ENCODE peak calls at places on chromosomes 7 and 10, in ten cellular contexts. One of them, this sample, is unnamed.

GRCh38 chr10:120598377-120598776 is 141.3 kb downstream of the PLPP4 start:
- DNase-seq in IMR-90: no peak
- DNase-seq in A549: no peak
- DNase-seq in B cell: no peak
- DNase-seq in psoas muscle: no peak
- DNase-seq in lower lobe of right lung: no peak
- DNase-seq in type B pancreatic cell: no peak
- DNase-seq in nephron progenitor cell: no peak
- DNase-seq in spleen: no peak
- DNase-seq in AG04450: no peak
- DNase-seq in this sample: no peak

GRCh38 chr10:102635377-102635776 is 8.9 kb upstream of the TRIM8 start:
- DNase-seq in type B pancreatic cell: no peak
- DNase-seq in psoas muscle: no peak
- DNase-seq in A549: no peak
- DNase-seq in B cell: no peak
- DNase-seq in AG04450: no peak
- DNase-seq in lower lobe of right lung: peak
- DNase-seq in IMR-90: no peak
- DNase-seq in spleen: no peak
- DNase-seq in nephron progenitor cell: no peak
- DNase-seq in this sample: no peak

GRCh38 chr10:23496727-23497126 is 57.9 kb downstream of the OTUD1 start:
- DNase-seq in psoas muscle: no peak
- DNase-seq in lower lobe of right lung: no peak
- DNase-seq in spleen: no peak
- DNase-seq in AG04450: no peak
- DNase-seq in B cell: no peak
- DNase-seq in A549: no peak
- DNase-seq in nephron progenitor cell: no peak
- DNase-seq in type B pancreatic cell: no peak
- DNase-seq in IMR-90: no peak
- DNase-seq in this sample: no peak

GRCh38 chr7:13920053-13920697 is 69.3 kb downstream of the ETV1 start:
- DNase-seq in lower lobe of right lung: no peak
- DNase-seq in IMR-90: peak
- DNase-seq in spleen: no peak
- DNase-seq in psoas muscle: no peak
- DNase-seq in nephron progenitor cell: peak
- DNase-seq in B cell: no peak
- DNase-seq in type B pancreatic cell: no peak
- DNase-seq in AG04450: peak
- DNase-seq in A549: peak
- DNase-seq in this sample: no peak

GRCh38 chr7:27836525-27836924 is 96.6 kb downstream of the TAX1BP1 start:
- DNase-seq in psoas muscle: no peak
- DNase-seq in nephron progenitor cell: no peak
- DNase-seq in IMR-90: no peak
- DNase-seq in AG04450: no peak
- DNase-seq in A549: no peak
- DNase-seq in B cell: no peak
- DNase-seq in lower lobe of right lung: no peak
- DNase-seq in spleen: no peak
- DNase-seq in type B pancreatic cell: no peak
- DNase-seq in this sample: no peak

GRCh38 chr7:47621985-47622561 is 40.2 kb upstream of the TNS3 start:
- DNase-seq in AG04450: no peak
- DNase-seq in B cell: no peak
- DNase-seq in spleen: no peak
- DNase-seq in A549: no peak
- DNase-seq in IMR-90: no peak
- DNase-seq in lower lobe of right lung: no peak
- DNase-seq in nephron progenitor cell: no peak
- DNase-seq in psoas muscle: no peak
- DNase-seq in type B pancreatic cell: no peak
- DNase-seq in this sample: no peak

GRCh38 chr7:2760098-2760889 is 72.3 kb downstream of the AMZ1 start:
- DNase-seq in AG04450: no peak
- DNase-seq in spleen: peak
- DNase-seq in lower lobe of right lung: peak
- DNase-seq in B cell: no peak
- DNase-seq in type B pancreatic cell: no peak
- DNase-seq in nephron progenitor cell: no peak
- DNase-seq in IMR-90: peak
- DNase-seq in psoas muscle: peak
- DNase-seq in A549: peak
- DNase-seq in this sample: no peak

GRCh38 chr7:67484244-67484751 is 487.7 kb downstream of the TYW1 start:
- DNase-seq in spleen: no peak
- DNase-seq in B cell: no peak
- DNase-seq in lower lobe of right lung: no peak
- DNase-seq in IMR-90: peak
- DNase-seq in A549: peak
- DNase-seq in psoas muscle: peak
- DNase-seq in AG04450: peak
- DNase-seq in nephron progenitor cell: peak
- DNase-seq in type B pancreatic cell: peak
- DNase-seq in this sample: peak

GRCh38 chr10:45409782-45410181 is 35.8 kb downstream of the ALOX5 start:
- DNase-seq in lower lobe of right lung: no peak
- DNase-seq in A549: no peak
- DNase-seq in AG04450: no peak
- DNase-seq in type B pancreatic cell: no peak
- DNase-seq in IMR-90: no peak
- DNase-seq in psoas muscle: no peak
- DNase-seq in nephron progenitor cell: no peak
- DNase-seq in spleen: no peak
- DNase-seq in B cell: no peak
- DNase-seq in this sample: no peak

GRCh38 chr7:768881-769504 is 41.9 kb upstream of the PRKAR1B start:
- DNase-seq in lower lobe of right lung: no peak
- DNase-seq in spleen: no peak
- DNase-seq in A549: no peak
- DNase-seq in IMR-90: no peak
- DNase-seq in psoas muscle: peak
- DNase-seq in nephron progenitor cell: peak
- DNase-seq in type B pancreatic cell: no peak
- DNase-seq in AG04450: no peak
- DNase-seq in B cell: no peak
- DNase-seq in this sample: no peak

GRCh38 chr10:33506391-33506790 is 171.9 kb upstream of the NRP1 start:
- DNase-seq in type B pancreatic cell: no peak
- DNase-seq in psoas muscle: no peak
- DNase-seq in AG04450: no peak
- DNase-seq in spleen: no peak
- DNase-seq in B cell: no peak
- DNase-seq in IMR-90: no peak
- DNase-seq in nephron progenitor cell: no peak
- DNase-seq in lower lobe of right lung: no peak
- DNase-seq in A549: no peak
- DNase-seq in this sample: no peak

GRCh38 chr10:69797959-69798358 is 3.7 kb upstream of the COL13A1 start:
- DNase-seq in A549: no peak
- DNase-seq in spleen: no peak
- DNase-seq in lower lobe of right lung: no peak
- DNase-seq in B cell: no peak
- DNase-seq in nephron progenitor cell: no peak
- DNase-seq in psoas muscle: no peak
- DNase-seq in AG04450: no peak
- DNase-seq in type B pancreatic cell: no peak
- DNase-seq in IMR-90: no peak
- DNase-seq in this sample: no peak

GRCh38 chr7:47093254-47093798 is 488.6 kb downstream of the TNS3 start:
- DNase-seq in psoas muscle: no peak
- DNase-seq in type B pancreatic cell: no peak
- DNase-seq in A549: no peak
- DNase-seq in IMR-90: peak
- DNase-seq in spleen: no peak
- DNase-seq in B cell: no peak
- DNase-seq in AG04450: no peak
- DNase-seq in lower lobe of right lung: no peak
- DNase-seq in nephron progenitor cell: no peak
- DNase-seq in this sample: no peak

GRCh38 chr10:106175760-106176377 is 988.6 kb downstream of the SORCS1 start:
- DNase-seq in type B pancreatic cell: no peak
- DNase-seq in AG04450: no peak
- DNase-seq in B cell: no peak
- DNase-seq in psoas muscle: no peak
- DNase-seq in nephron progenitor cell: no peak
- DNase-seq in spleen: no peak
- DNase-seq in lower lobe of right lung: no peak
- DNase-seq in A549: peak
- DNase-seq in IMR-90: no peak
- DNase-seq in this sample: peak
- TF ChIP-seq CTCF in type B pancreatic cell: peak
- TF ChIP-seq CTCF in AG04450: peak
- TF ChIP-seq CTCF in B cell: no peak
- TF ChIP-seq CTCF in psoas muscle: peak
- TF ChIP-seq CTCF in nephron progenitor cell: peak
- TF ChIP-seq CTCF in spleen: no peak
- TF ChIP-seq CTCF in lower lobe of right lung: peak
- TF ChIP-seq CTCF in A549: peak
- TF ChIP-seq CTCF in IMR-90: peak
- TF ChIP-seq CTCF in this sample: peak

GRCh38 chr7:43888983-43889945 is 17.1 kb downstream of the URGCP start:
- DNase-seq in AG04450: no peak
- DNase-seq in psoas muscle: no peak
- DNase-seq in lower lobe of right lung: no peak
- DNase-seq in B cell: no peak
- DNase-seq in A549: no peak
- DNase-seq in type B pancreatic cell: no peak
- DNase-seq in IMR-90: peak
- DNase-seq in nephron progenitor cell: no peak
- DNase-seq in spleen: no peak
- DNase-seq in this sample: no peak
- TF ChIP-seq CTCF in AG04450: no peak
- TF ChIP-seq CTCF in psoas muscle: no peak
- TF ChIP-seq CTCF in lower lobe of right lung: no peak
- TF ChIP-seq CTCF in B cell: no peak
- TF ChIP-seq CTCF in A549: no peak
- TF ChIP-seq CTCF in type B pancreatic cell: no peak
- TF ChIP-seq CTCF in IMR-90: no peak
- TF ChIP-seq CTCF in nephron progenitor cell: no peak
- TF ChIP-seq CTCF in spleen: no peak
- TF ChIP-seq CTCF in this sample: no peak

DNA sequence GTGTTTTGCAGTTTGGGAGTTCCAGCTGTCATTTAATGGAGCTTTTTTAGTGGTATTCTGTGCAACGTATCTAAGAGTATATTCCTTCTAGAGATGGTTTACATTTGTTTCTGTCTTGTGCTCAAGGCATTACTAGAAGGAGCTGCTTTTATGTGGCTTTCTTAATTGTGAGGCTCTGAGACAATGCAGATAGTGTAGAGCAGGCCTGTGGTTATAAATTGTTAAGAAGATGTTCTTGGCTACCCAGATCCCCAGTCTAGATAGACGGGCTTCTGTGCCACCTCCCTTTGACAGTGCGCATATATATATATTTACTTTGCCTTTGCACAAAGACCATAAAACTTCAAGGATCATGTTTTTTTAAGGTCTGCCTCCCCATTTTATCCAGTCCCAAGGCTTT is 160.8 kb upstream of the PODXL start:
- DNase-seq in A549: no peak
- DNase-seq in IMR-90: no peak
- DNase-seq in lower lobe of right lung: no peak
- DNase-seq in AG04450: no peak
- DNase-seq in nephron progenitor cell: no peak
- DNase-seq in B cell: no peak
- DNase-seq in type B pancreatic cell: no peak
- DNase-seq in spleen: no peak
- DNase-seq in psoas muscle: no peak
- DNase-seq in this sample: no peak
- TF ChIP-seq CTCF in A549: no peak
- TF ChIP-seq CTCF in IMR-90: no peak
- TF ChIP-seq CTCF in lower lobe of right lung: no peak
- TF ChIP-seq CTCF in AG04450: no peak
- TF ChIP-seq CTCF in nephron progenitor cell: no peak
- TF ChIP-seq CTCF in B cell: no peak
- TF ChIP-seq CTCF in type B pancreatic cell: no peak
- TF ChIP-seq CTCF in spleen: no peak
- TF ChIP-seq CTCF in psoas muscle: no peak
- TF ChIP-seq CTCF in this sample: no peak

GRCh38 chr10:95214793-95215192 is 20.8 kb downstream of the ACSM6 start:
- DNase-seq in lower lobe of right lung: no peak
- DNase-seq in nephron progenitor cell: no peak
- DNase-seq in A549: peak
- DNase-seq in spleen: no peak
- DNase-seq in psoas muscle: no peak
- DNase-seq in B cell: no peak
- DNase-seq in AG04450: no peak
- DNase-seq in type B pancreatic cell: no peak
- DNase-seq in IMR-90: peak
- DNase-seq in this sample: peak

GRCh38 chr10:95209509-95210127 is 15.6 kb downstream of the ACSM6 start:
- DNase-seq in psoas muscle: no peak
- DNase-seq in nephron progenitor cell: no peak
- DNase-seq in AG04450: no peak
- DNase-seq in spleen: no peak
- DNase-seq in B cell: no peak
- DNase-seq in A549: no peak
- DNase-seq in IMR-90: no peak
- DNase-seq in lower lobe of right lung: no peak
- DNase-seq in type B pancreatic cell: no peak
- DNase-seq in this sample: no peak

GRCh38 chr10:95214369-95214768 is 20.3 kb downstream of the ACSM6 start:
- DNase-seq in lower lobe of right lung: no peak
- DNase-seq in spleen: no peak
- DNase-seq in psoas muscle: no peak
- DNase-seq in IMR-90: no peak
- DNase-seq in A549: no peak
- DNase-seq in type B pancreatic cell: no peak
- DNase-seq in AG04450: no peak
- DNase-seq in B cell: no peak
- DNase-seq in nephron progenitor cell: no peak
- DNase-seq in this sample: no peak

GRCh38 chr10:95211606-95212279 is 17.7 kb downstream of the ACSM6 start:
- DNase-seq in IMR-90: peak
- DNase-seq in B cell: no peak
- DNase-seq in nephron progenitor cell: no peak
- DNase-seq in A549: no peak
- DNase-seq in AG04450: no peak
- DNase-seq in lower lobe of right lung: no peak
- DNase-seq in spleen: no peak
- DNase-seq in type B pancreatic cell: no peak
- DNase-seq in psoas muscle: no peak
- DNase-seq in this sample: no peak

DNA sequence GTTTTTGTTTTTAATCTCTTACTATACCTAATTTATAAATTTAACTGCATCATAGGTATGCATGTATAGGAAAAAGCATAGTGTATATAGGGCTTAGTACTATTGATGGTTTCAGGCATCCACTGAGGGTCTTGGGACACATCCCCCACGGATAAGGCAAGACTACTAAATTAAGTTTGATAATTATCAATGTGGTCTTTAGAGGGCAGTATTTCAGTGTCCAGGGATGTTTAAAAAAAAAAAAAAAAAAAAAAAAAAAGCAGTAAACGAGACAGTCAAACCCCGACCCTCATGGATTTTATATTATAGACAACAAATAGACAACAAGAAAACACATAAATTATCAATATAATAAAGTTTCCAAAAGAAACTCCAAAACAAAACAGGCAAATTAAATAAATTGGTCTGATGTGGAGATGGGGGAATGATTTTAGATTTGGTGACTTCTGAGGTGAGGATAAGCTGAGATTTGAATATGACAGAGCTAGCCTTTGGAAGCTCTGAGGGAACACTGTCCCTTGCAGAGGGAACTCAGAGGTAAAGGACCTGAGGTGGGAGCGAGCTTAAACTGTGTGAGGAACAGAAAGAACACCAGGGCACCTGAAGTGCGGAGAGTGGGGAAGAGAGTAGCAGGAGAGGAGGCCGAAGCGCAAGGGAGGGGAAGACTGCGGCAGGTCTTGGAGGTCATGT is 14.8 kb downstream of the ACSM6 start:
- DNase-seq in nephron progenitor cell: no peak
- DNase-seq in lower lobe of right lung: no peak
- DNase-seq in A549: no peak
- DNase-seq in psoas muscle: no peak
- DNase-seq in B cell: no peak
- DNase-seq in spleen: no peak
- DNase-seq in type B pancreatic cell: no peak
- DNase-seq in IMR-90: no peak
- DNase-seq in AG04450: no peak
- DNase-seq in this sample: no peak
- TF ChIP-seq CTCF in nephron progenitor cell: peak
- TF ChIP-seq CTCF in lower lobe of right lung: peak
- TF ChIP-seq CTCF in A549: peak
- TF ChIP-seq CTCF in psoas muscle: peak
- TF ChIP-seq CTCF in B cell: peak
- TF ChIP-seq CTCF in spleen: no peak
- TF ChIP-seq CTCF in type B pancreatic cell: peak
- TF ChIP-seq CTCF in IMR-90: peak
- TF ChIP-seq CTCF in AG04450: peak
- TF ChIP-seq CTCF in this sample: no peak